ENCODE peak calls at places on chromosomes 13 and 19, in six cellular contexts. One of them, this sample, is unnamed.

GRCh38 chr19:10113592-10113963 is 2.1 kb downstream of the P2RY11 start:
- DNase-seq in fibroblast of lung: no peak
- DNase-seq in NCI-H187 treated with DMSO at 0.1 percent for 48 hours: no peak
- DNase-seq in GM10248: no peak
- DNase-seq in tibial nerve: no peak
- DNase-seq in neural crest cell: no peak
- DNase-seq in this sample: no peak

GRCh38 chr13:25948910-25949309 is 102.9 kb downstream of the SHISA2 start:
- DNase-seq in fibroblast of lung: no peak
- DNase-seq in NCI-H187 treated with DMSO at 0.1 percent for 48 hours: no peak
- DNase-seq in tibial nerve: no peak
- DNase-seq in GM10248: no peak
- DNase-seq in neural crest cell: no peak
- DNase-seq in this sample: no peak

GRCh38 chr19:35037716-35038622 is 3.6 kb upstream of the HPN start:
- DNase-seq in fibroblast of lung: no peak
- DNase-seq in neural crest cell: no peak
- DNase-seq in GM10248: no peak
- DNase-seq in NCI-H187 treated with DMSO at 0.1 percent for 48 hours: no peak
- DNase-seq in tibial nerve: no peak
- DNase-seq in this sample: no peak

GRCh38 chr19:41219924-41220567 is 1.0 kb downstream of the AXL start:
- DNase-seq in tibial nerve: no peak
- DNase-seq in fibroblast of lung: peak; percentile 70
- DNase-seq in NCI-H187 treated with DMSO at 0.1 percent for 48 hours: no peak
- DNase-seq in GM10248: no peak
- DNase-seq in neural crest cell: no peak
- DNase-seq in this sample: no peak

GRCh38 chr13:97114696-97115095 is 107.4 kb upstream of the MBNL2 start:
- DNase-seq in neural crest cell: peak; percentile 33
- DNase-seq in NCI-H187 treated with DMSO at 0.1 percent for 48 hours: no peak
- DNase-seq in tibial nerve: no peak
- DNase-seq in GM10248: no peak
- DNase-seq in fibroblast of lung: no peak
- DNase-seq in this sample: no peak

GRCh38 chr13:80497439-80497838 is 156.5 kb upstream of the SPRY2 start:
- DNase-seq in GM10248: no peak
- DNase-seq in fibroblast of lung: no peak
- DNase-seq in tibial nerve: no peak
- DNase-seq in NCI-H187 treated with DMSO at 0.1 percent for 48 hours: no peak
- DNase-seq in neural crest cell: no peak
- DNase-seq in this sample: no peak

GRCh38 chr19:47113446-47114348 is at the start of gene ZC3H4:
- DNase-seq in NCI-H187 treated with DMSO at 0.1 percent for 48 hours: peak; percentile 86
- DNase-seq in tibial nerve: peak; percentile 97
- DNase-seq in fibroblast of lung: peak; percentile 95
- DNase-seq in neural crest cell: peak; percentile 92
- DNase-seq in GM10248: peak; percentile 91
- DNase-seq in this sample: peak; percentile 87

GRCh38 chr19:12983561-12984142 is 11.6 kb upstream of the NFIX start:
- DNase-seq in NCI-H187 treated with DMSO at 0.1 percent for 48 hours: no peak
- DNase-seq in fibroblast of lung: peak; percentile 73
- DNase-seq in tibial nerve: peak; percentile 83
- DNase-seq in GM10248: peak; percentile 88
- DNase-seq in neural crest cell: peak; percentile 76
- DNase-seq in this sample: peak; percentile 85

GRCh38 chr19:39413903-39414608 is 1.6 kb downstream of the PLEKHG2 start:
- DNase-seq in GM10248: no peak
- DNase-seq in fibroblast of lung: peak; percentile 40
- DNase-seq in tibial nerve: no peak
- DNase-seq in NCI-H187 treated with DMSO at 0.1 percent for 48 hours: no peak
- DNase-seq in neural crest cell: no peak
- DNase-seq in this sample: peak; percentile 89

GRCh38 chr19:10424011-10424637 is 3.8 kb downstream of the PDE4A start:
- DNase-seq in neural crest cell: peak; percentile 89
- DNase-seq in NCI-H187 treated with DMSO at 0.1 percent for 48 hours: no peak
- DNase-seq in GM10248: peak; percentile 70
- DNase-seq in tibial nerve: peak; percentile 75
- DNase-seq in fibroblast of lung: peak; percentile 61
- DNase-seq in this sample: peak; percentile 99

GRCh38 chr19:53908106-53908932 is 759 bp upstream of the CACNG7 start:
- DNase-seq in GM10248: peak; percentile 55
- DNase-seq in NCI-H187 treated with DMSO at 0.1 percent for 48 hours: no peak
- DNase-seq in tibial nerve: no peak
- DNase-seq in neural crest cell: peak; percentile 66
- DNase-seq in fibroblast of lung: peak; percentile 40
- DNase-seq in this sample: no peak

GRCh38 chr19:49844138-49844740 is 6.7 kb upstream of the PTOV1 start:
- DNase-seq in neural crest cell: no peak
- DNase-seq in NCI-H187 treated with DMSO at 0.1 percent for 48 hours: no peak
- DNase-seq in tibial nerve: no peak
- DNase-seq in fibroblast of lung: no peak
- DNase-seq in GM10248: no peak
- DNase-seq in this sample: no peak

GRCh38 chr19:45172611-45173208 is 5.3 kb downstream of the TRAPPC6A start:
- DNase-seq in GM10248: no peak
- DNase-seq in neural crest cell: no peak
- DNase-seq in NCI-H187 treated with DMSO at 0.1 percent for 48 hours: no peak
- DNase-seq in tibial nerve: no peak
- DNase-seq in fibroblast of lung: no peak
- DNase-seq in this sample: no peak

GRCh38 chr19:49132974-49133609 is 13.7 kb downstream of the PPFIA3 start:
- DNase-seq in fibroblast of lung: no peak
- DNase-seq in NCI-H187 treated with DMSO at 0.1 percent for 48 hours: no peak
- DNase-seq in tibial nerve: no peak
- DNase-seq in neural crest cell: no peak
- DNase-seq in GM10248: no peak
- DNase-seq in this sample: no peak

GRCh38 chr19:8005534-8006256 is at the start of gene ELAVL1:
- DNase-seq in tibial nerve: peak; percentile 77
- DNase-seq in neural crest cell: peak; percentile 88
- DNase-seq in GM10248: peak; percentile 97
- DNase-seq in fibroblast of lung: peak; percentile 89
- DNase-seq in NCI-H187 treated with DMSO at 0.1 percent for 48 hours: no peak
- DNase-seq in this sample: peak; percentile 96

GRCh38 chr13:113555141-113555540 is 29.4 kb upstream of the TFDP1 start:
- DNase-seq in GM10248: no peak
- DNase-seq in fibroblast of lung: no peak
- DNase-seq in neural crest cell: no peak
- DNase-seq in tibial nerve: no peak
- DNase-seq in NCI-H187 treated with DMSO at 0.1 percent for 48 hours: no peak
- DNase-seq in this sample: no peak

GRCh38 chr13:59266478-59267063 is 897.2 kb downstream of the DIAPH3 start:
- DNase-seq in GM10248: no peak
- DNase-seq in tibial nerve: no peak
- DNase-seq in neural crest cell: no peak
- DNase-seq in NCI-H187 treated with DMSO at 0.1 percent for 48 hours: no peak
- DNase-seq in fibroblast of lung: no peak
- DNase-seq in this sample: no peak

GRCh38 chr19:5154129-5154798 is 185.4 kb downstream of the KDM4B start:
- DNase-seq in fibroblast of lung: no peak
- DNase-seq in neural crest cell: peak; percentile 57
- DNase-seq in GM10248: peak; percentile 70
- DNase-seq in NCI-H187 treated with DMSO at 0.1 percent for 48 hours: no peak
- DNase-seq in tibial nerve: no peak
- DNase-seq in this sample: peak; percentile 74

GRCh38 chr19:38290631-38291147 is 13.4 kb upstream of the C19orf33 start:
- DNase-seq in NCI-H187 treated with DMSO at 0.1 percent for 48 hours: no peak
- DNase-seq in fibroblast of lung: peak; percentile 91
- DNase-seq in neural crest cell: no peak
- DNase-seq in GM10248: no peak
- DNase-seq in tibial nerve: no peak
- DNase-seq in this sample: no peak

GRCh38 chr19:40806385-40807146 is 7.6 kb downstream of the EGLN2 start:
- DNase-seq in NCI-H187 treated with DMSO at 0.1 percent for 48 hours: peak; percentile 87
- DNase-seq in tibial nerve: peak; percentile 84
- DNase-seq in neural crest cell: peak; percentile 94
- DNase-seq in fibroblast of lung: peak; percentile 97
- DNase-seq in GM10248: peak; percentile 74
- DNase-seq in this sample: peak; percentile 83

GRCh38 chr19:42317535-42317934 is 4.4 kb downstream of the TMEM145 start:
- DNase-seq in fibroblast of lung: no peak
- DNase-seq in GM10248: no peak
- DNase-seq in neural crest cell: no peak
- DNase-seq in tibial nerve: no peak
- DNase-seq in NCI-H187 treated with DMSO at 0.1 percent for 48 hours: no peak
- DNase-seq in this sample: no peak

GRCh38 chr19:15197275-15198005 is 3.4 kb downstream of the NOTCH3 start:
- DNase-seq in fibroblast of lung: peak; percentile 39
- DNase-seq in tibial nerve: no peak
- DNase-seq in neural crest cell: no peak
- DNase-seq in NCI-H187 treated with DMSO at 0.1 percent for 48 hours: no peak
- DNase-seq in GM10248: no peak
- DNase-seq in this sample: no peak

GRCh38 chr13:68304287-68304893 is 1074.3 kb upstream of the PCDH9 start:
- DNase-seq in fibroblast of lung: peak; percentile 39
- DNase-seq in GM10248: peak; percentile 17
- DNase-seq in neural crest cell: no peak
- DNase-seq in NCI-H187 treated with DMSO at 0.1 percent for 48 hours: no peak
- DNase-seq in tibial nerve: no peak
- DNase-seq in this sample: no peak

GRCh38 chr13:67369895-67370660 is 139.9 kb upstream of the PCDH9 start:
- DNase-seq in GM10248: no peak
- DNase-seq in neural crest cell: no peak
- DNase-seq in fibroblast of lung: peak; percentile 97
- DNase-seq in NCI-H187 treated with DMSO at 0.1 percent for 48 hours: no peak
- DNase-seq in tibial nerve: no peak
- DNase-seq in this sample: no peak

GRCh38 chr13:79445968-79446645 is 34.8 kb upstream of the NDFIP2 start:
- DNase-seq in neural crest cell: no peak
- DNase-seq in fibroblast of lung: no peak
- DNase-seq in tibial nerve: no peak
- DNase-seq in NCI-H187 treated with DMSO at 0.1 percent for 48 hours: no peak
- DNase-seq in GM10248: no peak
- DNase-seq in this sample: no peak

GRCh38 chr13:45623516-45624090 is 8.1 kb upstream of the ERICH6B start:
- DNase-seq in tibial nerve: no peak
- DNase-seq in fibroblast of lung: peak; percentile 36
- DNase-seq in GM10248: peak; percentile 34
- DNase-seq in neural crest cell: no peak
- DNase-seq in NCI-H187 treated with DMSO at 0.1 percent for 48 hours: no peak
- DNase-seq in this sample: no peak

This sample was measured in HuH-7.5.